ENCODE peak calls at places on chromosomes 3 and 15, in six cellular contexts. One of them, this sample, is unnamed. For H3K4me1, the result is how much of the 10 kb centered on the place peaks cover.

GRCh38 chr15:87792250-87793030 is 464.1 kb downstream of the NTRK3 start:
- DNase-seq in GM12878: no peak
- DNase-seq in K562: no peak
- DNase-seq in gastrocnemius medialis: no peak
- DNase-seq in ovary: no peak
- DNase-seq in adrenal gland: no peak
- DNase-seq in this sample: no peak

GRCh38 chr15:41115652-41116115 is 396 bp downstream of the INO80 start:
- DNase-seq in adrenal gland: peak
- DNase-seq in ovary: no peak
- DNase-seq in K562: peak
- DNase-seq in GM12878: no peak
- DNase-seq in gastrocnemius medialis: peak
- DNase-seq in this sample: no peak

GRCh38 chr3:126136428-126137220 is 43.8 kb downstream of the ALDH1L1 start:
- DNase-seq in adrenal gland: peak
- DNase-seq in GM12878: no peak
- DNase-seq in ovary: peak
- DNase-seq in K562: no peak
- DNase-seq in gastrocnemius medialis: peak
- DNase-seq in this sample: peak

GRCh38 chr15:76678766-76679165 is 226.4 kb downstream of the SCAPER start:
- DNase-seq in ovary: no peak
- DNase-seq in adrenal gland: no peak
- DNase-seq in gastrocnemius medialis: no peak
- DNase-seq in K562: no peak
- DNase-seq in GM12878: no peak
- DNase-seq in this sample: no peak

GRCh38 chr3:156474560-156475389 is 80.1 kb downstream of the SSR3 start:
- DNase-seq in gastrocnemius medialis: no peak
- DNase-seq in ovary: no peak
- DNase-seq in GM12878: no peak
- DNase-seq in adrenal gland: no peak
- DNase-seq in K562: peak
- DNase-seq in this sample: no peak

GRCh38 chr3:111538687-111539086 is 3.3 kb upstream of the CD96 start:
- DNase-seq in adrenal gland: no peak
- DNase-seq in ovary: no peak
- DNase-seq in K562: no peak
- DNase-seq in GM12878: no peak
- DNase-seq in gastrocnemius medialis: no peak
- DNase-seq in this sample: no peak

GRCh38 chr15:77139312-77139711 is 68.4 kb upstream of the TSPAN3 start:
- DNase-seq in GM12878: no peak
- DNase-seq in K562: no peak
- DNase-seq in ovary: no peak
- DNase-seq in gastrocnemius medialis: no peak
- DNase-seq in adrenal gland: no peak
- DNase-seq in this sample: no peak

GRCh38 chr15:68289057-68289456 is 11.5 kb downstream of the FEM1B start:
- DNase-seq in GM12878: no peak
- DNase-seq in adrenal gland: no peak
- DNase-seq in gastrocnemius medialis: no peak
- DNase-seq in ovary: no peak
- DNase-seq in K562: no peak
- DNase-seq in this sample: no peak

GRCh38 chr3:18474202-18474601 is 49.1 kb upstream of the SATB1 start:
- DNase-seq in adrenal gland: no peak
- DNase-seq in ovary: no peak
- DNase-seq in gastrocnemius medialis: no peak
- DNase-seq in GM12878: no peak
- DNase-seq in K562: no peak
- DNase-seq in this sample: no peak

GRCh38 chr3:9396301-9396631 is 1.1 kb upstream of the SETD5 start:
- DNase-seq in ovary: no peak
- DNase-seq in adrenal gland: peak
- DNase-seq in gastrocnemius medialis: peak
- DNase-seq in K562: peak
- DNase-seq in GM12878: peak
- DNase-seq in this sample: no peak

GRCh38 chr3:175094344-175094743 is 235.2 kb downstream of the NAALADL2 start:
- DNase-seq in K562: no peak
- DNase-seq in gastrocnemius medialis: no peak
- DNase-seq in GM12878: no peak
- DNase-seq in adrenal gland: no peak
- DNase-seq in ovary: no peak
- DNase-seq in this sample: no peak

GRCh38 chr15:73570355-73571032 is 62.7 kb downstream of the NPTN start:
- DNase-seq in K562: no peak
- DNase-seq in gastrocnemius medialis: no peak
- DNase-seq in adrenal gland: no peak
- DNase-seq in GM12878: no peak
- DNase-seq in ovary: no peak
- DNase-seq in this sample: no peak

GRCh38 chr3:102398196-102398595 is 36.6 kb upstream of the ZPLD1 start:
- DNase-seq in gastrocnemius medialis: no peak
- DNase-seq in K562: no peak
- DNase-seq in GM12878: no peak
- DNase-seq in adrenal gland: no peak
- DNase-seq in ovary: no peak
- DNase-seq in this sample: no peak

GRCh38 chr3:195009607-195010006 is 261.4 kb downstream of the XXYLT1 start:
- DNase-seq in K562: no peak
- DNase-seq in adrenal gland: no peak
- DNase-seq in gastrocnemius medialis: no peak
- DNase-seq in ovary: no peak
- DNase-seq in GM12878: no peak
- DNase-seq in this sample: no peak

GRCh38 chr15:90225504-90226234 is 8.1 kb downstream of the CIB1 start:
- DNase-seq in K562: no peak
- DNase-seq in ovary: no peak
- DNase-seq in gastrocnemius medialis: no peak
- DNase-seq in GM12878: no peak
- DNase-seq in adrenal gland: no peak
- DNase-seq in this sample: no peak

GRCh38 chr3:81989274-81989673 is 227.8 kb upstream of the GBE1 start:
- DNase-seq in gastrocnemius medialis: no peak
- DNase-seq in ovary: no peak
- DNase-seq in adrenal gland: no peak
- DNase-seq in K562: no peak
- DNase-seq in GM12878: no peak
- DNase-seq in this sample: no peak

GRCh38 chr3:55166577-55167555 is 239.0 kb upstream of the LRTM1 start:
- DNase-seq in adrenal gland: no peak
- DNase-seq in GM12878: peak
- DNase-seq in ovary: no peak
- DNase-seq in gastrocnemius medialis: no peak
- DNase-seq in K562: no peak
- DNase-seq in this sample: no peak

GRCh38 chr15:38308797-38309196 is 56.2 kb downstream of the SPRED1 start:
- DNase-seq in GM12878: peak
- DNase-seq in gastrocnemius medialis: no peak
- DNase-seq in K562: no peak
- DNase-seq in ovary: no peak
- DNase-seq in adrenal gland: no peak
- DNase-seq in this sample: no peak

GRCh38 chr3:40782086-40782721 is 257.4 kb downstream of the ZNF621 start:
- DNase-seq in adrenal gland: no peak
- DNase-seq in gastrocnemius medialis: no peak
- DNase-seq in ovary: no peak
- DNase-seq in K562: no peak
- DNase-seq in GM12878: no peak
- DNase-seq in this sample: no peak

GRCh38 chr3:69200384-69201068 is 78.1 kb upstream of the LMOD3 start:
- DNase-seq in adrenal gland: no peak
- DNase-seq in gastrocnemius medialis: peak
- DNase-seq in GM12878: no peak
- DNase-seq in K562: peak
- DNase-seq in ovary: peak
- DNase-seq in this sample: peak

GRCh38 chr15:85730001-85730820 is 64.5 kb downstream of the KLHL25 start:
- DNase-seq in adrenal gland: no peak
- DNase-seq in gastrocnemius medialis: no peak
- DNase-seq in K562: peak
- DNase-seq in GM12878: no peak
- DNase-seq in ovary: no peak
- DNase-seq in this sample: peak

GRCh38 chr3:58272891-58273290 is 33.2 kb upstream of the RPP14 start:
- DNase-seq in GM12878: no peak
- DNase-seq in gastrocnemius medialis: no peak
- DNase-seq in adrenal gland: no peak
- DNase-seq in ovary: no peak
- DNase-seq in K562: no peak
- DNase-seq in this sample: no peak

GRCh38 chr3:107201146-107201545 is 176.1 kb upstream of the CCDC54 start:
- DNase-seq in K562: no peak
- DNase-seq in adrenal gland: no peak
- DNase-seq in GM12878: no peak
- DNase-seq in ovary: no peak
- DNase-seq in gastrocnemius medialis: no peak
- DNase-seq in this sample: no peak

GRCh38 chr3:154242766-154243165 is 81.5 kb downstream of the DHX36 start:
- DNase-seq in GM12878: no peak
- DNase-seq in adrenal gland: no peak
- DNase-seq in ovary: no peak
- DNase-seq in K562: no peak
- DNase-seq in gastrocnemius medialis: no peak
- DNase-seq in this sample: no peak

GRCh38 chr3:138434875-138435772 is 708 bp downstream of the ESYT3 start:
- DNase-seq in K562: no peak
- DNase-seq in adrenal gland: no peak
- DNase-seq in GM12878: no peak
- DNase-seq in gastrocnemius medialis: no peak
- DNase-seq in ovary: peak
- DNase-seq in this sample: no peak

GRCh38 chr15:100189849-100190248 is 151.9 kb downstream of the ADAMTS17 start:
- DNase-seq in gastrocnemius medialis: no peak
- DNase-seq in GM12878: no peak
- DNase-seq in K562: peak
- DNase-seq in adrenal gland: peak
- DNase-seq in ovary: no peak
- DNase-seq in this sample: no peak

GRCh38 chr3:127588675-127589577 is 1.6 kb downstream of the TPRA1 start:
- DNase-seq in ovary: no peak
- DNase-seq in K562: no peak
- DNase-seq in adrenal gland: no peak
- DNase-seq in gastrocnemius medialis: no peak
- DNase-seq in GM12878: no peak
- DNase-seq in this sample: no peak
- TF ChIP-seq POLR2A in ovary: no peak
- TF ChIP-seq POLR2A in K562: no peak
- TF ChIP-seq POLR2A in adrenal gland: no peak
- TF ChIP-seq POLR2A in gastrocnemius medialis: no peak
- TF ChIP-seq POLR2A in GM12878: no peak
- TF ChIP-seq POLR2A in this sample: no peak

GRCh38 chr3:46093327-46093932 is 66.1 kb upstream of the XCR1 start:
- DNase-seq in gastrocnemius medialis: no peak
- DNase-seq in GM12878: no peak
- DNase-seq in ovary: no peak
- DNase-seq in K562: no peak
- DNase-seq in adrenal gland: no peak
- DNase-seq in this sample: no peak
- H3K4me1 ChIP-seq in gastrocnemius medialis: under half
- H3K4me1 ChIP-seq in GM12878: half or more
- H3K4me1 ChIP-seq in ovary: under half
- H3K4me1 ChIP-seq in K562: under half
- H3K4me1 ChIP-seq in adrenal gland: under half
- H3K4me1 ChIP-seq in this sample: under half

GRCh38 chr3:141401584-141402475 is 33.5 kb downstream of the ZBTB38 start:
- DNase-seq in ovary: peak
- DNase-seq in adrenal gland: no peak
- DNase-seq in gastrocnemius medialis: no peak
- DNase-seq in GM12878: no peak
- DNase-seq in K562: no peak
- DNase-seq in this sample: peak
- TF ChIP-seq POLR2A in ovary: no peak
- TF ChIP-seq POLR2A in adrenal gland: peak
- TF ChIP-seq POLR2A in gastrocnemius medialis: no peak
- TF ChIP-seq POLR2A in GM12878: peak
- TF ChIP-seq POLR2A in K562: no peak
- TF ChIP-seq POLR2A in this sample: no peak

GRCh38 chr15:64617727-64618126 is 157.3 kb downstream of the ZNF609 start:
- DNase-seq in GM12878: no peak
- DNase-seq in ovary: no peak
- DNase-seq in gastrocnemius medialis: no peak
- DNase-seq in K562: no peak
- DNase-seq in adrenal gland: no peak
- DNase-seq in this sample: no peak
- H3K4me1 ChIP-seq in GM12878: under half
- H3K4me1 ChIP-seq in ovary: under half
- H3K4me1 ChIP-seq in gastrocnemius medialis: under half
- H3K4me1 ChIP-seq in K562: under half
- H3K4me1 ChIP-seq in adrenal gland: under half
- H3K4me1 ChIP-seq in this sample: under half

GRCh38 chr15:56886878-56887781 is 31.3 kb upstream of the TCF12 start:
- DNase-seq in ovary: peak
- DNase-seq in GM12878: peak
- DNase-seq in K562: peak
- DNase-seq in adrenal gland: peak
- DNase-seq in gastrocnemius medialis: peak
- DNase-seq in this sample: peak
- TF ChIP-seq POLR2A in ovary: peak
- TF ChIP-seq POLR2A in GM12878: peak
- TF ChIP-seq POLR2A in K562: peak
- TF ChIP-seq POLR2A in adrenal gland: peak
- TF ChIP-seq POLR2A in gastrocnemius medialis: peak
- TF ChIP-seq POLR2A in this sample: no peak

DNA sequence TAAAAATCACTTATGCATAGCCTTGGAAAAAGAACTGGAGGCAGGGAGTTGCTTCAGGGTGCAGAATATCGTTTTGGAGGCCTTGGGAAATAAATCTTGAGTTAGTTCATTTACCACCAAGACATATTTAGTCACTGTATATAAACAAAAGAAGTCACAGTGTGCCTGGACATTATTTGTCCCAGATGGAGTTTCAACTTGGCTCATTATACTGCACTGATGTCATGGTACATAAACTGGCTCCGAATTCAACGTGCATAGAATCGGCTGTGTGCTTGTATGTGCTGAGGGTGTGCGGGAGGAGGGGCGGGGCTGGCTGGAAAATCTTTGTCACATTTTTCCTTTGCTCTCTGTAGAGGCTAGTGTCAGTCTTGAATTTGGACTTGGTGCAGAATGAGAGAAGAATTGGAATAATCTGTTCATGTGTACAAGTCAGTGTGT is 86.6 kb downstream of the FNDC3B start:
- DNase-seq in ovary: no peak
- DNase-seq in GM12878: no peak
- DNase-seq in gastrocnemius medialis: peak
- DNase-seq in adrenal gland: no peak
- DNase-seq in K562: no peak
- DNase-seq in this sample: peak
- H3K4me1 ChIP-seq in ovary: under half
- H3K4me1 ChIP-seq in GM12878: under half
- H3K4me1 ChIP-seq in gastrocnemius medialis: half or more
- H3K4me1 ChIP-seq in adrenal gland: half or more
- H3K4me1 ChIP-seq in K562: under half
- H3K4me1 ChIP-seq in this sample: half or more